ENCODE peak calls at places on chromosomes 12 and 14, in four cellular contexts. R, W, S and B are unnamed samples.

GRCh38 chr14:71103662-71104484 is 196.6 kb downstream of the PCNX1 start:
- DNase-seq in R (peak), S (peak), W (peak), B (peak)

GRCh38 chr12:122096591-122097149 is 18.1 kb downstream of the MLXIP start:
- DNase-seq in S (no peak), W (no peak), R (no peak), B (no peak)

GRCh38 chr14:74299061-74299545 is 3.6 kb downstream of the ABCD4 start:
- DNase-seq in W (no peak), S (no peak), R (no peak), B (no peak)

GRCh38 chr14:54730156-54730961 is 163.4 kb downstream of the SAMD4A start:
- DNase-seq in W (no peak), S (no peak), R (peak), B (peak)

GRCh38 chr12:104175726-104176247 is 37.8 kb upstream of the NFYB start:
- DNase-seq in W (no peak), R (no peak), S (no peak), B (no peak)

GRCh38 chr12:132827763-132828703 is 636 bp downstream of the GOLGA3 start:
- DNase-seq in R (no peak), S (peak), W (peak), B (no peak)

GRCh38 chr12:981176-981828 is 9.7 kb upstream of the ERC1 start:
- DNase-seq in W (no peak), R (no peak), S (no peak), B (no peak)

GRCh38 chr12:110310754-110311153 is 29.7 kb downstream of the ATP2A2 start:
- DNase-seq in R (no peak), S (no peak), W (no peak), B (no peak)

GRCh38 chr12:107818984-107819383 is 44.5 kb downstream of the ASCL4 start:
- DNase-seq in W (no peak), S (no peak), R (no peak), B (no peak)

GRCh38 chr12:21888464-21888863 is 52.8 kb downstream of the ABCC9 start:
- DNase-seq in W (no peak), R (no peak), S (no peak), B (no peak)

GRCh38 chr12:53538209-53538689 is 31.0 kb upstream of the NPFF start:
- DNase-seq in R (no peak), S (peak), W (no peak), B (no peak)

GRCh38 chr14:24072881-24073877 is 1.8 kb downstream of the CPNE6 start:
- DNase-seq in S (no peak), W (no peak), R (no peak), B (no peak)

GRCh38 chr12:7369274-7369729 is 65.4 kb downstream of the ACSM4 start:
- DNase-seq in S (peak), W (no peak), R (peak), B (peak)

GRCh38 chr12:111010061-111010460 is 89.7 kb upstream of the MYL2 start:
- DNase-seq in R (no peak), W (no peak), S (no peak), B (no peak)

GRCh38 chr14:65599375-65599774 is 186.8 kb downstream of the FUT8 start:
- DNase-seq in S (no peak), R (no peak), W (no peak), B (no peak)

DNA sequence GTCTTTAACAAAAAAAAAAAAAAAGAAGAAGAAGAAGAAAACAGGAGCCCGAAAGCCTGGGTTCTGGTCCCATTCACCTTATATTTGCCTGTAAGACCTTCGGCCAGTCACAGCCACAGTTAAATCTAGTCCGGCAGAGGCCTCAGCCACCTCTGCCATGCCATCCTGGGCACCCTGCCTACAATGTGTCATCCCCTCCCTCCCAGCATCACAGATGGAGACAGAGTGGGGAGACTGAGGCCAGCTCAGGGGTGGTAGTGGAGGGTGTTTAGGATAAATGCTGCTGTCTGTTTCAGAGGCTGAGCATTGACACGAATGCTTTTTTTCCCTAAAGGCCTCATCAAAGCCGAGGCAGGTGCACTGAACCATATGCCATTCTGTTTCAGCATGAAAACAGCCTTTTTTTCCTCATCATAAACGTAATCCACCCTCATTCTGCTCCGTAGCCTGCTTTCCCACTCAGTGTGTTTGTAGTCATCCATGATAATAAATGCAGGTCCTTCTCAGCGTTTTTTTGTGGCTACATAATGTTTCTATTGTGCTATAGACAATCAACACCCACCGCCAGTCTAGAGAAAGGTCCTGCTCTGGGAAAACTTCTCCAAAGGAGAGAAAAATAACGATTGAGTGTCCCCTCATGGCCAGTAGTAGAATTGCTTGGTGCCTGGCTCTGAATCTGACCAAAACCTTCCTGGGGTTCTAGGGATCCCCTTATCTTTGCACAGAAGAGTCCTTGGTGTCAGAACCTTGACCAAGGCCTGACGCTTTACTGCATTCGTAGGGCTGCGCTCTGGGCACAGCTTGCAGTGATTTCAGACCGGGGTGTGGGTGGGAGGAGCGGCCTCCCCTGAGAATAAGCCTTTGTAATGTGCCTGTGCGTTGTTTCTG is 41.1 kb upstream of the TSPAN9 start:
- DNase-seq in W (no peak), S (no peak), R (peak), B (no peak)
- TF ChIP-seq NFIC in W (no peak), S (no peak), R (no peak), B (no peak)

GRCh38 chr12:112381421-112381897 is 772 bp downstream of the HECTD4 start:
- DNase-seq in R (no peak), W (no peak), S (no peak), B (no peak)
- TF ChIP-seq NFIC in R (no peak), W (no peak), S (no peak), B (no peak)

GRCh38 chr12:5654019-5654418 is 222.1 kb downstream of the NTF3 start:
- DNase-seq in S (no peak), W (no peak), R (no peak), B (no peak)

GRCh38 chr12:5650804-5651461 is 219.0 kb downstream of the NTF3 start:
- DNase-seq in R (no peak), S (no peak), W (no peak), B (no peak)

DNA sequence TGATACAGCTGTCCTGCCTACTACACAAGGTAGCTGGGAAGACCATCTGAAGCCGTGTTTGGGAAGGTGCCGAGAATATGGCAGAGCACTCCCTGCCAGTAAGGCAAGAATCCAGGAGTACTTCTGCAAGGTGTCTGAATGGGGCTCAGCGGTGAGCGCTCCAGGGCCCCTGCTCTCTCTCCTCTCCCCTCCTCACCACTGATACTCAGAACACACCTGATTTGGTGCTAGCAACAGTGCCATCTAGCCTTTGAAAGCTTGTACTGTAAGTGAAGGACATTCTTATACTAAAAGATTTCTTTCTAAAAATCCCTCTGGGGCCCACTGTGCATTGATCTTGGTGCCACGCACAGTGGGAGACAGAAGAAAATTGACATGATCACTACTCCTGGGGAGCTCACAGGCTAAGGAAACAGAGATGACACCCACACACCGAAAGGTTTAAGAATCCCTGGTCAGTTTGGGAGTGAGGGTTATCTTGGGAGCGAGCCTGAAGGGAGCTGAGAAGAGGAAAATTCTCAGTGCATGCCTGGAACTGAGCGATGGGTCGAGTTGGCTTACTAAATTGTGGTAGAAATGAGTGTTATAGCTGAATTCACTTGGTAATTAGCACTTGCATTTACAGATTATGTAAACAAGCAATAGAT is 216.9 kb downstream of the NTF3 start:
- DNase-seq in S (peak), R (no peak), W (peak), B (no peak)
- TF ChIP-seq NFIC in S (no peak), R (no peak), W (no peak), B (no peak)

DNA sequence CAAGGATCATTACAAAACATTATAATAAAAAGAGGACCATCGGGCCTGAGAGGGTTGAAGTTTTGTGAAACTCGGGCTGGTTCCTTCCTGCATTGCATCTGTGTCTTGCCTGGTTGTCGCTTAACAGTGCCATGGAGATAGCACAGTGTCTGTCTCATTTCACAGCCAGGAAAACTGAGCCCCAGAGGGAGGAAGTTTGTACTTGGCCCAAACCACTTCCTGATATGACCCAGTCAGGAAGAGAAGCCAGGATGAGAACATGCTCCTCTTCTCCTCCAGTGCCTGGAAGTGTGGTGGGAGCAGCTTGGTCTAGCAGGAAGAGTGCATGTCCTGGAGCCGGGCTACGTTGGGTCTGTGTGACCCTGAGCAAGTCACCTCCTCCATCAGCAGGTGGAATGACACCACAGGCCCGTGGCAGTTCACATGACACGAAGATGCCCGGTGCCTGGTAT is 41.5 kb downstream of the EVL start:
- DNase-seq in S (no peak), R (no peak), W (no peak), B (no peak)
- TF ChIP-seq NFIC in S (no peak), R (no peak), W (no peak), B (no peak)

GRCh38 chr12:26113853-26114719 is 10.8 kb downstream of the BHLHE41 start:
- DNase-seq in W (peak), R (peak), S (peak), B (no peak)

GRCh38 chr12:26112703-26113147 is 12.1 kb downstream of the BHLHE41 start:
- DNase-seq in R (no peak), S (no peak), W (no peak), B (no peak)

GRCh38 chr12:26112232-26112631 is 12.6 kb downstream of the BHLHE41 start:
- DNase-seq in S (no peak), R (no peak), W (no peak), B (no peak)

GRCh38 chr12:26114720-26115406 is 10.0 kb downstream of the BHLHE41 start:
- DNase-seq in S (no peak), R (no peak), W (no peak), B (no peak)

DNA sequence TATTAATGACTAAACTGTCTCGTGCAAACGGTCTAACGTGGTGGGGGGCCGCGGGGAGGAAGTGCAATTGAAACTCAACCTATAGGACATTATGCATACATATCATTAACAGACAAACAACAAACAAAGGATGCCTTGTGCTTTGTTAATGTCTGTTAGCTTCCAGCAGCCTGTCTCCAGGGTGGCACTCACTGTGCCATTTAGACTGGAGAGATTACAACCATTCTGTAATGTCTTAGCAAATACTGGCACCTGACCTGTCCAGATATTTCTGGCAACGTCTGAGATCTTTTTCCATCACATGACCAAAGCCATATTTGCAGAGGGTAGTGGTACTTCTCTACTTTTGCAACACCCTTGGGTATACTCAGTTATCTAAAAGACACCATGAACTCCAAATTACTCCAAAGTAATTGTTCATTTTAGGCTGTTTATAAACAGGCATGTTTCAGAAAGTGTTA is 11.6 kb downstream of the BHLHE41 start:
- DNase-seq in S (no peak), W (no peak), R (no peak), B (no peak)
- TF ChIP-seq NFIC in S (no peak), W (no peak), R (no peak), B (no peak)

DNA sequence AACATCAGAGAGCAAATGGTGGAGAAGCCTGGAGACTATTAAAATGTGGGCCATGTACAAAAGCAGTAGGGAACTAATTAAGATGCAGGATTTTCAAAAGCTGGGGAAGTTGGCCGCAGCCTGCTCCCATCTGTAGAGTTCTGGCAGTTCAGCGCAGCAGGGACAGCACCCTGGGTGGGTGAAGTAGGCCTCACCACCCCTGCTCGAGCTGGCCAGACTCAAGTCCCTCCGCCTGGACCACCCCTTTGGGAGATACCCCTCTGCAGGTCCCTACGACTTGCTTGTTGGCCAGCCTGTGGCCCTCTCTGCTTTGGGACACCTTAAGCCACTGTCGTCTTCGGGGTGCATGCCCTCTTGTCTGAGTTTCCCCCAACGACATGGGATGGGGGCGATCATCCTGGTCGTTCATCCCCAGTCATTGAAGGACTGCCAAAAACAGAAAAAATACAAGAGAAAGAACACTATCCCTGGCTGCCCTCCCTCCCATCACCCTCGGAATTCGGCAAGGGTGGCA is 151.2 kb downstream of the DPF3 start:
- DNase-seq in S (no peak), W (no peak), R (no peak), B (no peak)
- TF ChIP-seq NFIC in S (no peak), W (no peak), R (no peak), B (no peak)

GRCh38 chr12:120257041-120257821 is 8.3 kb downstream of the PXN start:
- DNase-seq in R (peak), S (no peak), W (no peak), B (no peak)
- TF ChIP-seq NFIC in R (peak), S (no peak), W (no peak), B (no peak)